ENCODE peak calls at places on chromosomes 16 and 17, in ten cellular contexts. One of them, this sample, is unnamed.

GRCh38 chr17:68011199-68011665 is 15.0 kb upstream of the C17orf58 start:
- DNase-seq in sigmoid colon: no peak
- DNase-seq in GM06990: peak
- DNase-seq in A549: peak
- DNase-seq in D721Med: no peak
- DNase-seq in activated CD8-positive, alpha-beta T cell treated with anti-CD3 and anti-CD28 coated beads for 36 hours: peak
- DNase-seq in psoas muscle: peak
- DNase-seq in left ventricle myocardium inferior: peak
- DNase-seq in stomach: peak
- DNase-seq in lower leg skin: no peak
- DNase-seq in this sample: no peak

GRCh38 chr17:65785109-65785508 is 223.7 kb upstream of the AXIN2 start:
- DNase-seq in sigmoid colon: no peak
- DNase-seq in GM06990: no peak
- DNase-seq in A549: peak
- DNase-seq in D721Med: no peak
- DNase-seq in activated CD8-positive, alpha-beta T cell treated with anti-CD3 and anti-CD28 coated beads for 36 hours: no peak
- DNase-seq in psoas muscle: no peak
- DNase-seq in left ventricle myocardium inferior: no peak
- DNase-seq in stomach: no peak
- DNase-seq in lower leg skin: no peak
- DNase-seq in this sample: no peak

GRCh38 chr16:67892899-67893790 is at the start of gene PSKH1:
- DNase-seq in sigmoid colon: peak
- DNase-seq in GM06990: peak
- DNase-seq in A549: peak
- DNase-seq in D721Med: peak
- DNase-seq in activated CD8-positive, alpha-beta T cell treated with anti-CD3 and anti-CD28 coated beads for 36 hours: peak
- DNase-seq in psoas muscle: peak
- DNase-seq in left ventricle myocardium inferior: peak
- DNase-seq in stomach: peak
- DNase-seq in lower leg skin: peak
- DNase-seq in this sample: peak

GRCh38 chr17:28478940-28479615 is 5.6 kb downstream of the SLC13A2 start:
- DNase-seq in sigmoid colon: no peak
- DNase-seq in GM06990: no peak
- DNase-seq in A549: no peak
- DNase-seq in D721Med: no peak
- DNase-seq in activated CD8-positive, alpha-beta T cell treated with anti-CD3 and anti-CD28 coated beads for 36 hours: no peak
- DNase-seq in psoas muscle: no peak
- DNase-seq in left ventricle myocardium inferior: no peak
- DNase-seq in stomach: no peak
- DNase-seq in lower leg skin: no peak
- DNase-seq in this sample: no peak

GRCh38 chr17:21375757-21376584 is at the start of gene KCNJ12:
- DNase-seq in sigmoid colon: no peak
- DNase-seq in GM06990: peak
- DNase-seq in A549: no peak
- DNase-seq in D721Med: no peak
- DNase-seq in activated CD8-positive, alpha-beta T cell treated with anti-CD3 and anti-CD28 coated beads for 36 hours: peak
- DNase-seq in psoas muscle: peak
- DNase-seq in left ventricle myocardium inferior: peak
- DNase-seq in stomach: peak
- DNase-seq in lower leg skin: no peak
- DNase-seq in this sample: no peak

GRCh38 chr16:62034236-62035114 is 1.8 kb downstream of the CDH8 start:
- DNase-seq in sigmoid colon: no peak
- DNase-seq in GM06990: no peak
- DNase-seq in A549: no peak
- DNase-seq in D721Med: no peak
- DNase-seq in activated CD8-positive, alpha-beta T cell treated with anti-CD3 and anti-CD28 coated beads for 36 hours: no peak
- DNase-seq in psoas muscle: no peak
- DNase-seq in left ventricle myocardium inferior: no peak
- DNase-seq in stomach: no peak
- DNase-seq in lower leg skin: no peak
- DNase-seq in this sample: no peak

GRCh38 chr17:2776589-2777241 is 19.5 kb upstream of the RAP1GAP2 start:
- DNase-seq in sigmoid colon: no peak
- DNase-seq in GM06990: no peak
- DNase-seq in A549: peak
- DNase-seq in D721Med: peak
- DNase-seq in activated CD8-positive, alpha-beta T cell treated with anti-CD3 and anti-CD28 coated beads for 36 hours: peak
- DNase-seq in psoas muscle: no peak
- DNase-seq in left ventricle myocardium inferior: no peak
- DNase-seq in stomach: no peak
- DNase-seq in lower leg skin: no peak
- DNase-seq in this sample: peak

GRCh38 chr17:48637323-48638260 is 11.4 kb upstream of the HOXB9 start:
- DNase-seq in sigmoid colon: peak
- DNase-seq in GM06990: no peak
- DNase-seq in A549: peak
- DNase-seq in D721Med: no peak
- DNase-seq in activated CD8-positive, alpha-beta T cell treated with anti-CD3 and anti-CD28 coated beads for 36 hours: no peak
- DNase-seq in psoas muscle: no peak
- DNase-seq in left ventricle myocardium inferior: no peak
- DNase-seq in stomach: no peak
- DNase-seq in lower leg skin: no peak
- DNase-seq in this sample: no peak

GRCh38 chr16:86222965-86223551 is 287.3 kb upstream of the FOXF1 start:
- DNase-seq in sigmoid colon: peak
- DNase-seq in GM06990: no peak
- DNase-seq in A549: no peak
- DNase-seq in D721Med: no peak
- DNase-seq in activated CD8-positive, alpha-beta T cell treated with anti-CD3 and anti-CD28 coated beads for 36 hours: no peak
- DNase-seq in psoas muscle: no peak
- DNase-seq in left ventricle myocardium inferior: no peak
- DNase-seq in stomach: peak
- DNase-seq in lower leg skin: no peak
- DNase-seq in this sample: peak
- TF ChIP-seq CTCF in sigmoid colon: no peak
- TF ChIP-seq CTCF in GM06990: no peak
- TF ChIP-seq CTCF in A549: no peak
- TF ChIP-seq CTCF in D721Med: no peak
- TF ChIP-seq CTCF in activated CD8-positive, alpha-beta T cell treated with anti-CD3 and anti-CD28 coated beads for 36 hours: no peak
- TF ChIP-seq CTCF in psoas muscle: no peak
- TF ChIP-seq CTCF in left ventricle myocardium inferior: no peak
- TF ChIP-seq CTCF in stomach: no peak
- TF ChIP-seq CTCF in lower leg skin: no peak
- TF ChIP-seq CTCF in this sample: no peak

GRCh38 chr16:23807028-23807427 is 28.8 kb upstream of the PRKCB start:
- DNase-seq in sigmoid colon: no peak
- DNase-seq in GM06990: no peak
- DNase-seq in A549: no peak
- DNase-seq in D721Med: no peak
- DNase-seq in activated CD8-positive, alpha-beta T cell treated with anti-CD3 and anti-CD28 coated beads for 36 hours: no peak
- DNase-seq in psoas muscle: peak
- DNase-seq in left ventricle myocardium inferior: no peak
- DNase-seq in stomach: no peak
- DNase-seq in lower leg skin: peak
- DNase-seq in this sample: no peak

GRCh38 chr16:23801387-23801786 is 34.4 kb upstream of the PRKCB start:
- DNase-seq in sigmoid colon: peak
- DNase-seq in GM06990: peak
- DNase-seq in A549: peak
- DNase-seq in D721Med: peak
- DNase-seq in activated CD8-positive, alpha-beta T cell treated with anti-CD3 and anti-CD28 coated beads for 36 hours: peak
- DNase-seq in psoas muscle: peak
- DNase-seq in left ventricle myocardium inferior: peak
- DNase-seq in stomach: peak
- DNase-seq in lower leg skin: peak
- DNase-seq in this sample: peak

DNA sequence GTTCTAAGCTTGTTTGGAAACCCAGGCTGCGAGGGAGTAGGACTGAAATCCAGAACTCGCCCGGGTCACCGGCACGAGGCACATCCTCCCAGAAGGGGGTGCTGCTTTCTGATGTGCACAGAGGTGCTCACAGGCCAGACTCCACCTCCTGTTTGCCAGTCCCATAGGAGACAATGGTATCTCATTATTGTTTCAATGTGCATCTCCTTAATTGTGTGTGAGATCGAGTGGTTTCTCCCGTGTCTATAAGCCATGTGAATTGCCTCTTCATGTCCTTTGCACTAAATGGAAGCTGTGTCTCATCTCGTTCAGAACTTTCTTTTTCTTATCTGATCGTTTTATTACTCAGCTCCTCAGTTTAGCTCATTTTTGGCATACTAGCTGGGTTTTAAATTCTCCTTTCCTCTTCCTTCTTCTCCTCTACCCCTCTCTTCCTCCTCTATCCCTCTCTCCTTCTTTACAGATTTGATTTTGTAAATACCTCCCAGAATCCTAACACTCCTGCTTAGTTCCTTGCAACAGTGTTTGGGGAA is 32.1 kb upstream of the PRKCB start:
- DNase-seq in sigmoid colon: peak
- DNase-seq in GM06990: peak
- DNase-seq in A549: peak
- DNase-seq in D721Med: no peak
- DNase-seq in activated CD8-positive, alpha-beta T cell treated with anti-CD3 and anti-CD28 coated beads for 36 hours: peak
- DNase-seq in psoas muscle: peak
- DNase-seq in left ventricle myocardium inferior: peak
- DNase-seq in stomach: peak
- DNase-seq in lower leg skin: no peak
- DNase-seq in this sample: no peak
- TF ChIP-seq CTCF in sigmoid colon: no peak
- TF ChIP-seq CTCF in GM06990: peak
- TF ChIP-seq CTCF in A549: peak
- TF ChIP-seq CTCF in D721Med: peak
- TF ChIP-seq CTCF in activated CD8-positive, alpha-beta T cell treated with anti-CD3 and anti-CD28 coated beads for 36 hours: peak
- TF ChIP-seq CTCF in psoas muscle: no peak
- TF ChIP-seq CTCF in left ventricle myocardium inferior: peak
- TF ChIP-seq CTCF in stomach: peak
- TF ChIP-seq CTCF in lower leg skin: no peak
- TF ChIP-seq CTCF in this sample: no peak

GRCh38 chr17:60548990-60549389 is 22.9 kb upstream of the APPBP2 start:
- DNase-seq in sigmoid colon: no peak
- DNase-seq in GM06990: no peak
- DNase-seq in A549: no peak
- DNase-seq in D721Med: no peak
- DNase-seq in activated CD8-positive, alpha-beta T cell treated with anti-CD3 and anti-CD28 coated beads for 36 hours: no peak
- DNase-seq in psoas muscle: no peak
- DNase-seq in left ventricle myocardium inferior: no peak
- DNase-seq in stomach: no peak
- DNase-seq in lower leg skin: no peak
- DNase-seq in this sample: no peak
- TF ChIP-seq CTCF in sigmoid colon: no peak
- TF ChIP-seq CTCF in GM06990: no peak
- TF ChIP-seq CTCF in A549: no peak
- TF ChIP-seq CTCF in D721Med: no peak
- TF ChIP-seq CTCF in activated CD8-positive, alpha-beta T cell treated with anti-CD3 and anti-CD28 coated beads for 36 hours: no peak
- TF ChIP-seq CTCF in psoas muscle: no peak
- TF ChIP-seq CTCF in left ventricle myocardium inferior: no peak
- TF ChIP-seq CTCF in stomach: no peak
- TF ChIP-seq CTCF in lower leg skin: no peak
- TF ChIP-seq CTCF in this sample: no peak

GRCh38 chr16:66606000-66606751 is 1.7 kb downstream of the CMTM3 start:
- DNase-seq in sigmoid colon: no peak
- DNase-seq in GM06990: peak
- DNase-seq in A549: no peak
- DNase-seq in D721Med: no peak
- DNase-seq in activated CD8-positive, alpha-beta T cell treated with anti-CD3 and anti-CD28 coated beads for 36 hours: peak
- DNase-seq in psoas muscle: no peak
- DNase-seq in left ventricle myocardium inferior: no peak
- DNase-seq in stomach: no peak
- DNase-seq in lower leg skin: peak
- DNase-seq in this sample: no peak

GRCh38 chr16:66601471-66601870 is 3.0 kb upstream of the CMTM3 start:
- DNase-seq in sigmoid colon: no peak
- DNase-seq in GM06990: no peak
- DNase-seq in A549: no peak
- DNase-seq in D721Med: no peak
- DNase-seq in activated CD8-positive, alpha-beta T cell treated with anti-CD3 and anti-CD28 coated beads for 36 hours: no peak
- DNase-seq in psoas muscle: no peak
- DNase-seq in left ventricle myocardium inferior: no peak
- DNase-seq in stomach: no peak
- DNase-seq in lower leg skin: no peak
- DNase-seq in this sample: no peak

GRCh38 chr16:66603537-66604375 is 748 bp upstream of the CMTM3 start:
- DNase-seq in sigmoid colon: peak
- DNase-seq in GM06990: peak
- DNase-seq in A549: peak
- DNase-seq in D721Med: peak
- DNase-seq in activated CD8-positive, alpha-beta T cell treated with anti-CD3 and anti-CD28 coated beads for 36 hours: peak
- DNase-seq in psoas muscle: peak
- DNase-seq in left ventricle myocardium inferior: peak
- DNase-seq in stomach: peak
- DNase-seq in lower leg skin: peak
- DNase-seq in this sample: no peak

GRCh38 chr16:66605177-66605999 is 884 bp downstream of the CMTM3 start:
- DNase-seq in sigmoid colon: peak
- DNase-seq in GM06990: peak
- DNase-seq in A549: peak
- DNase-seq in D721Med: no peak
- DNase-seq in activated CD8-positive, alpha-beta T cell treated with anti-CD3 and anti-CD28 coated beads for 36 hours: peak
- DNase-seq in psoas muscle: peak
- DNase-seq in left ventricle myocardium inferior: peak
- DNase-seq in stomach: peak
- DNase-seq in lower leg skin: peak
- DNase-seq in this sample: peak

GRCh38 chr16:66604376-66605176 is at the start of gene CMTM3:
- DNase-seq in sigmoid colon: peak
- DNase-seq in GM06990: peak
- DNase-seq in A549: peak
- DNase-seq in D721Med: peak
- DNase-seq in activated CD8-positive, alpha-beta T cell treated with anti-CD3 and anti-CD28 coated beads for 36 hours: peak
- DNase-seq in psoas muscle: peak
- DNase-seq in left ventricle myocardium inferior: peak
- DNase-seq in stomach: peak
- DNase-seq in lower leg skin: peak
- DNase-seq in this sample: peak
- TF ChIP-seq CTCF in sigmoid colon: peak
- TF ChIP-seq CTCF in GM06990: peak
- TF ChIP-seq CTCF in A549: peak
- TF ChIP-seq CTCF in D721Med: peak
- TF ChIP-seq CTCF in activated CD8-positive, alpha-beta T cell treated with anti-CD3 and anti-CD28 coated beads for 36 hours: peak
- TF ChIP-seq CTCF in psoas muscle: peak
- TF ChIP-seq CTCF in left ventricle myocardium inferior: peak
- TF ChIP-seq CTCF in stomach: peak
- TF ChIP-seq CTCF in lower leg skin: no peak
- TF ChIP-seq CTCF in this sample: peak

This sample was measured in mesothelial cell of epicardium.